ENCODE peak calls at places on chromosomes 13 and 19, in four cellular contexts. One of them, this sample, is unnamed.

GRCh38 chr13:49836516-49836915 is 44.0 kb upstream of the KPNA3 start:
- DNase-seq in prostate gland: no peak
- DNase-seq in HCT116: no peak
- DNase-seq in breast epithelium: no peak
- DNase-seq in this sample: no peak

GRCh38 chr19:17351815-17352435 is 14.6 kb downstream of the GTPBP3 start:
- DNase-seq in prostate gland: no peak
- DNase-seq in HCT116: no peak
- DNase-seq in breast epithelium: no peak
- DNase-seq in this sample: no peak

GRCh38 chr13:30615851-30616311 is 1.8 kb upstream of the USPL1 start:
- DNase-seq in prostate gland: no peak
- DNase-seq in HCT116: no peak
- DNase-seq in breast epithelium: no peak
- DNase-seq in this sample: no peak

GRCh38 chr13:112893570-112894422 is 75.2 kb upstream of the MCF2L start:
- DNase-seq in prostate gland: no peak
- DNase-seq in HCT116: no peak
- DNase-seq in breast epithelium: no peak
- DNase-seq in this sample: peak

GRCh38 chr13:40152145-40152544 is 496.7 kb downstream of the COG6 start:
- DNase-seq in prostate gland: no peak
- DNase-seq in HCT116: peak
- DNase-seq in breast epithelium: no peak
- DNase-seq in this sample: no peak

GRCh38 chr13:65461590-65461989 is 1768.5 kb downstream of the PCDH9 start:
- DNase-seq in prostate gland: no peak
- DNase-seq in HCT116: no peak
- DNase-seq in breast epithelium: no peak
- DNase-seq in this sample: no peak

GRCh38 chr13:99124695-99125334 is 75.8 kb upstream of the UBAC2 start:
- DNase-seq in prostate gland: no peak
- DNase-seq in HCT116: peak
- DNase-seq in breast epithelium: no peak
- DNase-seq in this sample: no peak

GRCh38 chr19:42246143-42246868 is 3.9 kb upstream of the GSK3A start:
- DNase-seq in prostate gland: no peak
- DNase-seq in HCT116: no peak
- DNase-seq in breast epithelium: peak
- DNase-seq in this sample: peak

GRCh38 chr19:4428326-4428975 is 26.0 kb downstream of the CHAF1A start:
- DNase-seq in prostate gland: no peak
- DNase-seq in HCT116: no peak
- DNase-seq in breast epithelium: no peak
- DNase-seq in this sample: no peak

GRCh38 chr19:4343845-4344713 is 717 bp downstream of the MPND start:
- DNase-seq in prostate gland: no peak
- DNase-seq in HCT116: no peak
- DNase-seq in breast epithelium: no peak
- DNase-seq in this sample: no peak

GRCh38 chr13:23735329-23735728 is 153.9 kb downstream of the MIPEP start:
- DNase-seq in prostate gland: no peak
- DNase-seq in HCT116: no peak
- DNase-seq in breast epithelium: no peak
- DNase-seq in this sample: no peak

GRCh38 chr13:24727731-24728601 is 36.0 kb upstream of the RNF17 start:
- DNase-seq in prostate gland: peak
- DNase-seq in HCT116: peak
- DNase-seq in breast epithelium: peak
- DNase-seq in this sample: peak

GRCh38 chr19:29785360-29785759 is 26.4 kb upstream of the CCNE1 start:
- DNase-seq in prostate gland: no peak
- DNase-seq in HCT116: no peak
- DNase-seq in breast epithelium: no peak
- DNase-seq in this sample: no peak

GRCh38 chr13:102452831-102453230 is 51.0 kb upstream of the FGF14 start:
- DNase-seq in prostate gland: no peak
- DNase-seq in HCT116: no peak
- DNase-seq in breast epithelium: no peak
- DNase-seq in this sample: no peak
- TF ChIP-seq POLR2AphosphoS5 in prostate gland: no peak
- TF ChIP-seq POLR2AphosphoS5 in HCT116: no peak
- TF ChIP-seq POLR2AphosphoS5 in breast epithelium: no peak
- TF ChIP-seq POLR2AphosphoS5 in this sample: no peak

GRCh38 chr19:55344444-55344843 is 4.8 kb downstream of the KMT5C start:
- DNase-seq in prostate gland: no peak
- DNase-seq in HCT116: no peak
- DNase-seq in breast epithelium: peak
- DNase-seq in this sample: no peak
- TF ChIP-seq CTCF in prostate gland: no peak
- TF ChIP-seq CTCF in HCT116: no peak
- TF ChIP-seq CTCF in breast epithelium: no peak
- TF ChIP-seq CTCF in this sample: no peak

DNA sequence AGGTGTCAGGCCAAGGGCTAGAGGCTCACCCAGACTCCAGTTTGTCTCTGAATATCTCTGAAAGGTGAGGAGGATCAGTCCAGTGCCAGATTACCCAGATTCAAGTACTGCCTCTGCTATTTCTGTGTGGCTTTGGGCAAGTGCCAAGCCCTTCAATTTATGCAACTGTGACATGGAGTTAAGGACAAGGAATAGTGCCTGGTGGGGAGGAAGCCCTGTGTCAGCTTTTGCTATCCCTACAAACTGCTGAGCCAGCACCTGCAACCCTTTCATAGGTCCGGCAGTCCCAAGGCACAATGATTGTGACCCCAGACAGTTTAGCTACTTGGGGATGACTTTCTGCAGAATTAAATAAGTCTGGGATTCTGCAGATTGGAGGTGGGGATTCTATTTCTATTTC is 123.0 kb downstream of the KL start:
- DNase-seq in prostate gland: no peak
- DNase-seq in HCT116: no peak
- DNase-seq in breast epithelium: no peak
- DNase-seq in this sample: no peak
- TF ChIP-seq POLR2AphosphoS5 in prostate gland: no peak
- TF ChIP-seq POLR2AphosphoS5 in HCT116: no peak
- TF ChIP-seq POLR2AphosphoS5 in breast epithelium: no peak
- TF ChIP-seq POLR2AphosphoS5 in this sample: no peak

DNA sequence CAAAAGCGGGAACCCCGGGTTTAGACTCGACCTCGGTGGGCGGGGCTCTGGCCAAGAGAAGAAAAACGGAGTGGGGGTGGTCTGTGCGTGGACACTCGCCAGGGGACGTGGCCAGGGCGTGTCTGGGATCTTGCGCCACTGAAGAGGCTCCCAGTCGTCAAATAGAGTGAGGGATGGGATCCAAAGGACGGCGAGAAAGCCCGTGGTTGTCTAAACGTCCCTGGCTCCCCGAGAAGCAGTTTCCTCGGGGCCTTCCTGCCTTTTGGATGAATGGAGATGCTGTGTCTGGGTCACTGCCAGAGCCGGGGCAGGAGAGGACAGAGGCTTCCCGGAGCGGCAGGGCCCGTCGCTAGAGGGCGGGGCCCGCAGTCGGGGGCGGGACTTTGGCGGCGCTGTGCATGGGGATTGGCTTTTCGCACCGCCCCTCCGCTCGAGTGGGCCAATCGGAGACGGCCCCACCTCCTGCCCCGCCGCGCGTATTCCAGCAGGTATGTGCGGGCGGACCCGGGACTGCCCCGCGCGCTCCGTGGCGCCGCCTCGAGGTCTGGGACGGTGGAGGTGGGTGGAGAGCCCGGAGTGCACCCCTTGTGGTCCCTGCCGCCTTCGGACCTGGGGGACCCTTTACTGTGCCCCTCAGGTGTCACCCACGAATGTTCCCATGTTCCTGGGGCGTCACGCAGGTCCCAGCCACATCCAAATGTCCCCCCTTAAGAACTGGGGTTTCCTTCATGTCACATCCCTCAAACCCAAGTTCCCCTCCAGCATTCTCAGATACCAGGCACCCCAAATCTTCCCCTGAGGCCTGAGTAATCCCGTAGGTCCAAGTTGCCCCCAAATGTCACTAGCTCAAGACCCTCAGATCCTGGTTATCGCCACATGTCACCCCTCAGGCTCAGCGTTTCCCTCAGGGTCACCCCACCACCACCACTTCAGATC is 38.4 kb downstream of the ZSWIM4 start:
- DNase-seq in prostate gland: peak
- DNase-seq in HCT116: no peak
- DNase-seq in breast epithelium: peak
- DNase-seq in this sample: peak
- TF ChIP-seq CTCF in prostate gland: peak
- TF ChIP-seq CTCF in HCT116: peak
- TF ChIP-seq CTCF in breast epithelium: peak
- TF ChIP-seq CTCF in this sample: no peak

GRCh38 chr13:20525601-20526544 is at the start of gene CRYL1:
- DNase-seq in prostate gland: peak
- DNase-seq in HCT116: no peak
- DNase-seq in breast epithelium: peak
- DNase-seq in this sample: peak
- TF ChIP-seq POLR2AphosphoS5 in prostate gland: peak
- TF ChIP-seq POLR2AphosphoS5 in HCT116: peak
- TF ChIP-seq POLR2AphosphoS5 in breast epithelium: peak
- TF ChIP-seq POLR2AphosphoS5 in this sample: peak

GRCh38 chr13:46182491-46182877 is 507 bp upstream of the LCP1 start:
- DNase-seq in prostate gland: no peak
- DNase-seq in HCT116: no peak
- DNase-seq in breast epithelium: no peak
- DNase-seq in this sample: no peak

GRCh38 chr13:46183018-46183940 is 1.3 kb upstream of the LCP1 start:
- DNase-seq in prostate gland: no peak
- DNase-seq in HCT116: no peak
- DNase-seq in breast epithelium: no peak
- DNase-seq in this sample: no peak

GRCh38 chr13:46181799-46182490 is at the start of gene LCP1:
- DNase-seq in prostate gland: no peak
- DNase-seq in HCT116: no peak
- DNase-seq in breast epithelium: peak
- DNase-seq in this sample: peak

GRCh38 chr13:46185634-46186033 is 3.7 kb upstream of the LCP1 start:
- DNase-seq in prostate gland: no peak
- DNase-seq in HCT116: no peak
- DNase-seq in breast epithelium: no peak
- DNase-seq in this sample: no peak

DNA sequence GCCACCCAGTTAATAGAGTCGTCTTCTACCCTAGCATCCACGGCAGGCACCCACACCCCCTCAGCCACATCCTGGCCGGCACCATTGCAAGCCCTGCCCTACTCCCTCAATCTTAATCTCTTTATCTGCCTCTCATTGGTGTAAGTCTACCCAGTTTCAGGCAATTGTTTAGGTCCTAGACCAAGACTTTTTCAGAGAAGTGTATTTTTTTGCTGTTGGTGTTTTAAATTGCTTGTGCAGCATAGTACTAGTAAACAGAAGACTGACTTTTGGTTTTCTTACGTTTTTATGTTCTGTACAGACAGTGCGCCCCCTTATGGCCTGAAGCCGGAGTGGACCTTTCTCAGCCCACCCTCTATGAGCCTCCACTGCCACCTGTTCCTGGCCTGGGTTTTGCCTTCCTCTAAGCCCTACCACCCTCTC is 2.3 kb upstream of the LCP1 start:
- DNase-seq in prostate gland: no peak
- DNase-seq in HCT116: peak
- DNase-seq in breast epithelium: no peak
- DNase-seq in this sample: peak
- TF ChIP-seq CTCF in prostate gland: peak
- TF ChIP-seq CTCF in HCT116: peak
- TF ChIP-seq CTCF in breast epithelium: no peak
- TF ChIP-seq CTCF in this sample: peak

GRCh38 chr13:45335397-45336024 is 5.5 kb downstream of the TPT1 start:
- DNase-seq in prostate gland: no peak
- DNase-seq in HCT116: no peak
- DNase-seq in breast epithelium: no peak
- DNase-seq in this sample: no peak
- TF ChIP-seq POLR2AphosphoS5 in prostate gland: no peak
- TF ChIP-seq POLR2AphosphoS5 in HCT116: peak
- TF ChIP-seq POLR2AphosphoS5 in breast epithelium: no peak
- TF ChIP-seq POLR2AphosphoS5 in this sample: no peak